ENCODE peak calls at places on chromosomes 13 and 19, in ten cellular contexts. R is IMR-90, N is heart left ventricle, Y is foreskin fibroblast, D is GM18507, J is neuronal stem cell, E is OCI-LY7, L is GM13977, X is AG09319, G is DMS53. F is an unnamed sample.

GRCh38 chr13:28282451-28282850 is 144.1 kb downstream of the PAN3 start:
- DNase-seq in R (no peak), G (no peak), E (no peak), J (no peak), L (no peak), X (no peak), Y (no peak), D (no peak), N (no peak), F (peak)

GRCh38 chr13:90105881-90106496 is 1241.5 kb upstream of the MIR17HG start:
- DNase-seq in L (no peak), R (no peak), J (no peak), D (no peak), E (no peak), Y (peak), X (peak), G (no peak), N (no peak), F (no peak)

GRCh38 chr13:70960841-70961443 is 852.7 kb upstream of the KLHL1 start:
- DNase-seq in D (no peak), N (no peak), R (peak), E (peak), X (no peak), Y (peak), G (peak), L (peak), J (peak), F (peak)

GRCh38 chr13:102846261-102847015 is 606 bp downstream of the ERCC5 start:
- DNase-seq in R (peak), Y (peak), X (no peak), N (peak), J (no peak), G (peak), L (peak), D (no peak), E (peak), F (peak)

GRCh38 chr13:37207646-37208045 is 102.2 kb upstream of the CSNK1A1L start:
- DNase-seq in R (no peak), Y (no peak), D (no peak), E (no peak), J (no peak), N (no peak), G (no peak), X (no peak), L (no peak), F (no peak)

GRCh38 chr19:33683881-33684549 is 62.3 kb downstream of the CHST8 start:
- DNase-seq in N (no peak), Y (peak), J (peak), D (no peak), E (no peak), X (no peak), L (no peak), R (peak), G (peak), F (peak)

GRCh38 chr13:99894105-99894504 is 77.5 kb downstream of the ZIC5 start:
- DNase-seq in E (no peak), J (no peak), Y (no peak), L (no peak), D (no peak), R (no peak), N (no peak), G (no peak), X (no peak), F (no peak)

GRCh38 chr19:57320180-57321084 is at the start of gene ZNF543:
- DNase-seq in X (peak), G (peak), J (peak), N (peak), Y (peak), L (peak), E (peak), R (peak), D (peak), F (peak)

GRCh38 chr19:46697142-46697960 is 19.6 kb downstream of the PRKD2 start:
- DNase-seq in L (no peak), R (peak), G (peak), E (peak), J (peak), N (peak), D (no peak), Y (peak), X (peak), F (no peak)

GRCh38 chr19:19111138-19111835 is 27.0 kb downstream of the TMEM161A start:
- DNase-seq in L (no peak), N (no peak), G (no peak), D (no peak), E (no peak), J (no peak), R (no peak), X (no peak), Y (no peak), F (no peak)

GRCh38 chr13:28147489-28147888 is 9.1 kb downstream of the PAN3 start:
- DNase-seq in D (no peak), N (no peak), G (no peak), X (no peak), R (peak), J (no peak), Y (peak), E (no peak), L (no peak), F (no peak)

GRCh38 chr13:114115191-114115671 is 17.2 kb downstream of the RASA3 start:
- DNase-seq in N (peak), X (no peak), R (peak), J (no peak), D (no peak), G (no peak), Y (peak), E (no peak), L (no peak), F (no peak)

GRCh38 chr13:34897220-34897619 is 44.9 kb upstream of the NBEA start:
- DNase-seq in X (no peak), R (no peak), J (no peak), Y (peak), L (no peak), D (no peak), G (no peak), N (no peak), E (no peak), F (no peak)

GRCh38 chr13:44331912-44332840 is 41.4 kb upstream of the SERP2 start:
- DNase-seq in E (no peak), D (no peak), N (peak), L (no peak), X (no peak), Y (peak), J (no peak), R (peak), G (no peak), F (no peak)